ENCODE peak calls at places on chromosome 3, in six cellular contexts. F, H, M, N, R and Z are unnamed samples.

GRCh38 chr3:18444597-18445420 is 19.7 kb upstream of the SATB1 start:
- DNase-seq in F (peak; percentile 85), H (no peak), M (peak; percentile 83), N (peak; percentile 60), R (no peak), Z (no peak)

GRCh38 chr3:50089603-50089945 is 855 bp downstream of the RBM5 start:
- DNase-seq in F (no peak), H (no peak), M (no peak), N (no peak), R (peak; percentile 10), Z (no peak)

GRCh38 chr3:185361920-185362319 is 1.0 kb upstream of the MAP3K13 start:
- DNase-seq in F (no peak), H (no peak), M (no peak), N (no peak), R (peak; percentile 48), Z (no peak)

GRCh38 chr3:23487015-23487414 is 283.9 kb downstream of the UBE2E2 start:
- DNase-seq in F (no peak), H (no peak), M (no peak), N (no peak), R (no peak), Z (no peak)

GRCh38 chr3:132513057-132513456 is 84.0 kb upstream of the ACKR4 start:
- DNase-seq in F (no peak), H (no peak), M (no peak), N (no peak), R (no peak), Z (no peak)

GRCh38 chr3:143119974-143120715 is 574 bp downstream of the CHST2 start:
- DNase-seq in F (peak; percentile 51), H (no peak), M (peak; percentile 36), N (peak; percentile 21), R (no peak), Z (no peak)

GRCh38 chr3:100169186-100169585 is 54.9 kb upstream of the FILIP1L start:
- DNase-seq in F (no peak), H (no peak), M (no peak), N (no peak), R (no peak), Z (no peak)

GRCh38 chr3:55558316-55558715 is 71.2 kb upstream of the WNT5A start:
- DNase-seq in F (no peak), H (no peak), M (no peak), N (no peak), R (no peak), Z (no peak)

GRCh38 chr3:105367063-105367405 is 325 bp downstream of the ALCAM start:
- DNase-seq in F (peak; percentile 36), H (no peak), M (peak; percentile 36), N (peak; percentile 33), R (no peak), Z (no peak)

GRCh38 chr3:22585504-22585903 is 617.6 kb upstream of the UBE2E2 start:
- DNase-seq in F (no peak), H (no peak), M (no peak), N (no peak), R (peak; percentile 85), Z (no peak)

GRCh38 chr3:112115161-112115739 is 17.8 kb downstream of the GCSAM start:
- DNase-seq in F (no peak), H (no peak), M (no peak), N (peak; percentile 25), R (no peak), Z (no peak)

GRCh38 chr3:170717410-170718402 is 131.8 kb upstream of the SLC7A14 start:
- DNase-seq in F (no peak), H (no peak), M (peak; percentile 31), N (no peak), R (no peak), Z (no peak)

GRCh38 chr3:149085828-149086231 is 503 bp downstream of the HLTF start:
- DNase-seq in F (peak; percentile 19), H (no peak), M (no peak), N (peak; percentile 55), R (peak; percentile 29), Z (no peak)

GRCh38 chr3:194053136-194053535 is 82.8 kb upstream of the HES1 start:
- DNase-seq in F (no peak), H (no peak), M (no peak), N (no peak), R (no peak), Z (no peak)

GRCh38 chr3:126033051-126033745 is 50.7 kb downstream of the SLC41A3 start:
- DNase-seq in F (no peak), H (no peak), M (no peak), N (no peak), R (no peak), Z (no peak)

GRCh38 chr3:137764001-137764433 is at the start of gene SOX14:
- DNase-seq in F (peak; percentile 75), H (no peak), M (peak; percentile 80), N (no peak), R (no peak), Z (no peak)

GRCh38 chr3:177905173-177905894 is 630.9 kb upstream of the KCNMB2 start:
- DNase-seq in F (no peak), H (peak; percentile 82), M (no peak), N (no peak), R (no peak), Z (peak; percentile 92)

GRCh38 chr3:31576521-31576920 is 43.8 kb downstream of the STT3B start:
- DNase-seq in F (no peak), H (no peak), M (no peak), N (no peak), R (no peak), Z (no peak)

GRCh38 chr3:157606392-157607197 is 103.4 kb upstream of the VEPH1 start:
- DNase-seq in F (peak; percentile 86), H (peak; percentile 39), M (peak; percentile 95), N (peak; percentile 58), R (peak; percentile 57), Z (peak; percentile 38)

GRCh38 chr3:168049366-168049974 is 46.3 kb downstream of the GOLIM4 start:
- DNase-seq in F (no peak), H (peak; percentile 37), M (no peak), N (no peak), R (peak; percentile 69), Z (no peak)

GRCh38 chr3:168051579-168052183 is 44.0 kb downstream of the GOLIM4 start:
- DNase-seq in F (no peak), H (no peak), M (no peak), N (no peak), R (peak; percentile 31), Z (no peak)

GRCh38 chr3:168052517-168052916 is 43.2 kb downstream of the GOLIM4 start:
- DNase-seq in F (no peak), H (no peak), M (no peak), N (no peak), R (no peak), Z (no peak)

GRCh38 chr3:168054447-168054846 is 41.3 kb downstream of the GOLIM4 start:
- DNase-seq in F (no peak), H (no peak), M (no peak), N (no peak), R (no peak), Z (no peak)

GRCh38 chr3:168053115-168053514 is 42.6 kb downstream of the GOLIM4 start:
- DNase-seq in F (no peak), H (no peak), M (no peak), N (peak; percentile 10), R (no peak), Z (no peak)
- TF ChIP-seq CTCF in F (no peak), H (peak; percentile 41), M (no peak), N (peak; percentile 67), R (no peak), Z (peak; percentile 31)

DNA sequence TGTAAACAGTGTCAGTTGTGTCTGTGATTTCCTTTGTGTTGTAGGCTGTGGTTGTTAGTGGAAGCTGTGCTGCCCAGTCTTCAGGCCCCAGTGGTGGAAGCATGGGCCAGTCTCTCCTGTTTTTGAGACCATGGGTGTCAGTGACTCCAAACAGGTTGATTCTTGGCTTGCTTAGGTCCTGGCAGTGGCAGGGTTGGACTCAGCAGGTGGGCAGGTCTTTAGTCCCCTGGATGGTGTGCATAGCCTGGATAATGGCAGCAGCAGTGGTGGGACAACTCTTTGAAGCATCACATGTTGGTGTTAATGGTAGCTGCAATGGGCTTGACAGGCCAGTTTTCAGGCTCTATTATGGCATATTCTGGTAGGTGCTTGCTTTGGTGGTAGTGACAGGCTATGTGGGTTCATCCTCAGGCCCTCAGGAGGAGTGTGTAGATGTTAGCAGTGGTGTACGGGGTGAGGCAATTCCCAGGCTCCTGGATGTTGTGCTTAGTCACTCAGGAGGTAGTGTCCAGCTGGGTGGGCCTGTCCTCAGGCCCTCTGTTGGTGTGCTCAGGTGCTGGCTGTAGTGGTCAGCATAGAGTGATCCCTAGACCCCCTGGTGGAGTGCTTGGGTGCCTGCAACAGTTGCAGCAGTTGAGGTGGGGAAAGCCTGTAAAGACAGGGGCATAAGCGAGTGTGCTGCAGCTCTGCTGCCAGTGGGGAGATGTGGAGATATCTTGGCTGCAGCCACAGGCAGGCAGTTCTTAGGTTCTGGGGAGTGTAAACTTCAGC is 596.7 kb downstream of the PDCD6IP start:
- DNase-seq in F (no peak), H (no peak), M (no peak), N (no peak), R (no peak), Z (no peak)
- TF ChIP-seq CTCF in F (no peak), H (no peak), M (no peak), N (no peak), R (no peak), Z (no peak)

DNA sequence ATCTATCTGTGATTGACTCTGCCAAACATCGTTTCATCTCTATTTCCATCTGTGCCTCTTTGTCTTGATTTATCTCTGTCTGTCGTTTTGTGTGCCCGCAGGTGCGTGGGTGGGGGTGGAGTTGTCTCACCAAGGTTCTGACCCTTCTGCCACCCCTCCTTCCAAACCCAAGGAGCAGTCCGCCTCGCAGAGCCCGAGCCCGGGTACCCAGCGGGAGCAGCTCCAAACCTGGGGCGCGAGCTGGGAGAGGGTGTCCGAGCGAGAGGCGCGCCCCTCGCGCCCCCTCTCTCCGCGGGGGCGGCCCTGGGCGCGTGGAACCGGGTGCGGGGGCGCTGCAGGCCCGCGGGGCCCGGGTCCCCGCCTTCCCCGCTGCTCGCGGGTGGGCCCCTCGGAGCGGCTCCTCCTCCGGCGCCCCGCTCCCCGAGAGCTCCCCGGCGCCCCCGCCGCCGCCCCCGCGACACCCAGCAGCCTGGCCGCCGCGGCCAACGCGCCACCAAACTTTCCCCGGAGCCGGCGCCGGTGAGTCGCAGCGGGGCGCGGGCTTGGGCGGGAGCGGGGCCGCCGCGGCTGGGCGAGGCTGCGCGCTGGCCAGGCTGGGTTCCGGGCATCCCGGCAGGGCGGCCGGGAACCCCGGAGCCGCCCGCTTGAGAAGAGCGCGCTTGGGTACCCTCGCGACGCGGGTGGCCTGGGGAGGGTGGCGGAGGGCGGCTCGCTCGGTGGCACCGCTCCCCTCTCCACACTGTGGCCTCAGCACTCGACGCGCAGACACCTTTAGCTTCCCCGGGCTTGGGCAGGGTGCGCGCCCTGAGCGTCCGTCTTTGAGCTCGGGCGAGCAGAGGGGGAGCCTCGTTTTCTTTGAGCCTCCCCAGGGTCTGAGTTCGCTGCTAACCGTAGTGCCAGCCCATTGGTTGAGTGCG is at the start of gene HRH1:
- DNase-seq in F (peak; percentile 20), H (no peak), M (peak; percentile 20), N (no peak), R (no peak), Z (no peak)
- TF ChIP-seq CTCF in F (no peak), H (no peak), M (no peak), N (no peak), R (no peak), Z (no peak)

GRCh38 chr3:8970971-8971589 is 7.8 kb upstream of the RAD18 start:
- DNase-seq in F (peak; percentile 68), H (peak; percentile 37), M (peak; percentile 69), N (peak; percentile 62), R (peak; percentile 53), Z (no peak)
- TF ChIP-seq CTCF in F (peak; percentile 97), H (peak; percentile 99), M (peak; percentile 81), N (peak; percentile 99), R (peak; percentile 81), Z (peak; percentile 97)

GRCh38 chr3:15989419-15989818 is 185.1 kb upstream of the GALNT15 start:
- DNase-seq in F (no peak), H (no peak), M (no peak), N (peak; percentile 7), R (peak; percentile 18), Z (peak; percentile 25)
- TF ChIP-seq CTCF in F (peak; percentile 40), H (peak; percentile 46), M (no peak), N (peak; percentile 69), R (peak; percentile 28), Z (peak; percentile 22)